ENCODE peak calls at places on chromosome 1, in seven cellular contexts. Z, F, J, C, Q, K and P are unnamed samples.

GRCh38 chr1:212466913-212467650 is 34.4 kb downstream of the NENF start:
- DNase-seq in Q (no peak), F (no peak), C (no peak), K (peak), J (no peak), Z (no peak), P (no peak)

GRCh38 chr1:3312894-3313578 is 141.4 kb upstream of the ARHGEF16 start:
- DNase-seq in Q (peak), K (peak), Z (peak), J (peak), C (no peak), F (peak), P (peak)

GRCh38 chr1:171898956-171899355 is 57.7 kb downstream of the DNM3 start:
- DNase-seq in C (no peak), F (no peak), J (no peak), Q (no peak), K (peak), Z (no peak), P (no peak)

GRCh38 chr1:38551318-38551717 is 308.3 kb downstream of the RRAGC start:
- DNase-seq in C (no peak), K (no peak), Q (no peak), Z (no peak), J (no peak), F (no peak), P (no peak)

GRCh38 chr1:204390731-204391466 is 20.7 kb downstream of the PPP1R15B start:
- DNase-seq in Z (no peak), K (no peak), Q (no peak), F (no peak), C (no peak), J (no peak), P (no peak)

GRCh38 chr1:6268431-6268830 is 7.5 kb upstream of the GPR153 start:
- DNase-seq in Z (no peak), Q (no peak), K (no peak), J (no peak), F (no peak), C (no peak), P (no peak)

GRCh38 chr1:234322979-234323378 is 50.3 kb upstream of the COA6 start:
- DNase-seq in Z (no peak), F (no peak), Q (peak), K (peak), J (no peak), C (peak), P (no peak)

GRCh38 chr1:95023399-95024050 is 49.2 kb downstream of the ALG14 start:
- DNase-seq in C (no peak), F (no peak), K (peak), J (no peak), Z (no peak), Q (no peak), P (peak)

GRCh38 chr1:226702318-226702956 is 36.6 kb downstream of the ITPKB start:
- DNase-seq in Q (no peak), F (no peak), J (no peak), K (peak), Z (peak), C (peak), P (peak)

GRCh38 chr1:236701782-236702181 is 15.5 kb downstream of the ACTN2 start:
- DNase-seq in K (no peak), F (no peak), Q (no peak), Z (no peak), J (no peak), C (no peak), P (no peak)

GRCh38 chr1:245715291-245715701 is 560.5 kb downstream of the KIF26B start:
- DNase-seq in Q (no peak), Z (no peak), F (no peak), K (no peak), J (no peak), C (no peak), P (no peak)

GRCh38 chr1:232386721-232387510 is 243.0 kb downstream of the SIPA1L2 start:
- DNase-seq in F (no peak), C (no peak), Z (no peak), K (no peak), J (no peak), Q (peak), P (no peak)

GRCh38 chr1:27527223-27527856 is 37.4 kb upstream of the WASF2 start:
- DNase-seq in K (no peak), J (no peak), Q (peak), F (no peak), Z (no peak), C (peak), P (no peak)

GRCh38 chr1:24321150-24321549 is 2.0 kb downstream of the GRHL3 start:
- DNase-seq in Q (no peak), Z (no peak), C (no peak), F (no peak), K (peak), J (no peak), P (no peak)

GRCh38 chr1:86502721-86503430 is 34.1 kb downstream of the CLCA1 start:
- DNase-seq in J (no peak), Q (peak), Z (no peak), C (no peak), K (peak), F (no peak), P (no peak)

GRCh38 chr1:41496080-41497055 is 11.9 kb upstream of the EDN2 start:
- DNase-seq in Z (peak), Q (peak), F (no peak), C (no peak), J (no peak), K (peak), P (no peak)

GRCh38 chr1:200040516-200041138 is 13.1 kb downstream of the NR5A2 start:
- DNase-seq in J (no peak), C (no peak), Z (no peak), F (no peak), K (no peak), Q (peak), P (no peak)

GRCh38 chr1:74771913-74772515 is 39.1 kb downstream of the TYW3 start:
- DNase-seq in K (peak), Q (no peak), J (peak), Z (no peak), C (no peak), F (peak), P (peak)

GRCh38 chr1:185338719-185339622 is 21.9 kb upstream of the IVNS1ABP start:
- DNase-seq in K (no peak), C (peak), F (no peak), Z (no peak), J (no peak), Q (peak), P (peak)

GRCh38 chr1:208252126-208252853 is 8.1 kb upstream of the PLXNA2 start:
- DNase-seq in C (no peak), Q (no peak), F (no peak), K (no peak), Z (no peak), J (peak), P (no peak)
- TF ChIP-seq CTCF in C (no peak), Q (peak), F (peak), K (peak), Z (no peak), J (peak), P (peak)

GRCh38 chr1:107273515-107273914 is 132.7 kb downstream of the NTNG1 start:
- DNase-seq in C (no peak), Q (no peak), J (no peak), F (no peak), Z (no peak), K (peak), P (no peak)

GRCh38 chr1:107274227-107274626 is 133.4 kb downstream of the NTNG1 start:
- DNase-seq in F (no peak), C (no peak), J (no peak), Q (no peak), Z (no peak), K (no peak), P (no peak)

GRCh38 chr1:107276247-107276646 is 135.4 kb downstream of the NTNG1 start:
- DNase-seq in Z (no peak), J (no peak), F (no peak), Q (no peak), C (no peak), K (no peak), P (no peak)

GRCh38 chr1:107272321-107272720 is 131.5 kb downstream of the NTNG1 start:
- DNase-seq in Z (no peak), J (no peak), Q (no peak), C (no peak), K (peak), F (no peak), P (no peak)

DNA sequence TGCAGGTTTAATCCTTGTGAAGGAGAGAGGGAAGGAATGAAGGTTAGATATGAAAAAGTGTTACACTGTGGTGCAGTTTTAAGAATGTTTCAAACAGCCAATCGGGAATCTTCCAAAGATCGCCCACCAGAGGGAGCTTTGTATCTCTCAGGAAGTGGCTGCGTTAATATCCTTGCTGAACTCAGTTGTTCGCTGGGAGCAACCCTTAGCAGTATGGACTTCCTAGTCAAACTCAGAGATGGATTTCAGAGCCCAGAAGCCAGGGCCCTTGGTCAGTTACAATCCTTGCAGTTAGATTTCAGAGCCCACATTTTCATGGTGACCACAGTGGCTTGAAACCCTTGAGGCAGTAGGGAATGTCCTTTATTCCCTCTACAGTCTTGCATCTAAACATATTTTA is 136.2 kb downstream of the NTNG1 start:
- DNase-seq in K (peak), Z (no peak), Q (peak), C (no peak), F (peak), J (no peak), P (peak)
- TF ChIP-seq CTCF in K (peak), Z (no peak), Q (peak), C (no peak), F (peak), J (peak), P (peak)

GRCh38 chr1:115134850-115135484 is 45.7 kb upstream of the TSPAN2 start:
- DNase-seq in F (peak), K (peak), Z (peak), Q (no peak), C (no peak), J (peak), P (peak)
- TF ChIP-seq CTCF in F (no peak), K (peak), Z (no peak), Q (no peak), C (no peak), J (no peak), P (peak)

DNA sequence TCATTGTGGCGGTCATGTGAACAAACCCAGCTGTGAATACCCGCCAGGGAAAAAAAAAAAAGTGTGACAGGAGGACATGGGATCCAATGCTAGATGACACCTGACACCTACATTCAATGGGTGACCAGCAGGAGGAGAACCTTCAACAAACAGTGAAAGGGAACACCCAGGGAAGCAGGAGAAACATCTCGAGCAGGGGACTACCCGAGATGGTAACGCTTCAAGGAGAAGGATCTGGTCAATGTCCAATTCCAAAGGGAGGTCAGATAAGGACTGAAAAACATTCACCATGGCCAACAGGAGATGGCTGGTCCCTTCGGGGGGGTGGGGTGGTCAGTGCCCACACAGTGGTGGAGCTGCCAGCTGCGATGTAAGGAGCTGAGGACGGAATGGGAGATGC is 46.3 kb downstream of the PTPN14 start:
- DNase-seq in J (no peak), C (no peak), K (no peak), Q (no peak), Z (no peak), F (no peak), P (no peak)
- TF ChIP-seq CTCF in J (no peak), C (no peak), K (no peak), Q (no peak), Z (no peak), F (no peak), P (peak)

GRCh38 chr1:160550572-160551034 is 27.5 kb upstream of the SLAMF6 start:
- DNase-seq in Z (no peak), J (no peak), C (peak), K (no peak), F (no peak), Q (no peak), P (no peak)
- TF ChIP-seq CTCF in Z (no peak), J (no peak), C (peak), K (no peak), F (no peak), Q (no peak), P (no peak)

GRCh38 chr1:59292557-59292956 is 4.3 kb upstream of the FGGY start:
- DNase-seq in C (no peak), Z (peak), Q (peak), F (no peak), K (peak), J (no peak), P (no peak)
- TF ChIP-seq CTCF in C (no peak), Z (no peak), Q (no peak), F (no peak), K (no peak), J (no peak), P (no peak)

DNA sequence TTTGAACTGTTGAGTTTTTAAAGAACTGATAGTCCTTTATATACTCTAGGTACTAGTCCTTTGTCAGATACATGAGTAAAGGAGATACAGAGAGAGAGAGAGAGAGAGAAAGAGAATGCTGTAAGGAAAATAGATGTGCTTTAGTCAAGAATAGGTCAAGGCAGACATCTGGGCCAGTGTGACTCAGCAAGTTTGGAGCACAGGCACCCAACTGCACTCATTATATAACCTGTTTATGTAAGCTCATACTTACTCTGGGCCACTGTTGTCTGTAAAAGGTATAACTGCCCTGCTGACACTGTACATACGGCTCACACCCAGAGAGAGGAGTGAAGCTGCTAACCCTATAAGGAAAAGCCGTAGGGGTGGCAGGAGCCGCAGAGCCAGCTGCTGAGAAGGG is 32.2 kb upstream of the AKT3 start:
- DNase-seq in Q (no peak), F (peak), Z (no peak), K (peak), C (no peak), J (no peak), P (peak)
- TF ChIP-seq CTCF in Q (no peak), F (no peak), Z (no peak), K (no peak), C (no peak), J (no peak), P (no peak)

GRCh38 chr1:209876091-209876800 is 48.5 kb downstream of the UTP25 start:
- DNase-seq in Q (no peak), F (no peak), J (no peak), K (no peak), C (no peak), Z (no peak), P (no peak)

GRCh38 chr1:209879539-209879938 is 51.8 kb downstream of the UTP25 start:
- DNase-seq in C (no peak), Z (no peak), J (no peak), Q (no peak), F (no peak), K (peak), P (no peak)

GRCh38 chr1:209877109-209877764 is 49.5 kb downstream of the UTP25 start:
- DNase-seq in Q (no peak), J (no peak), C (no peak), F (no peak), Z (no peak), K (no peak), P (no peak)

GRCh38 chr1:209873067-209873810 is 45.5 kb downstream of the UTP25 start:
- DNase-seq in Z (no peak), K (peak), Q (no peak), C (no peak), J (no peak), F (no peak), P (no peak)

GRCh38 chr1:209875510-209875909 is 47.7 kb downstream of the UTP25 start:
- DNase-seq in J (peak), Q (no peak), F (no peak), K (peak), Z (no peak), C (no peak), P (peak)
- TF ChIP-seq CTCF in J (peak), Q (no peak), F (peak), K (peak), Z (no peak), C (no peak), P (peak)

DNA sequence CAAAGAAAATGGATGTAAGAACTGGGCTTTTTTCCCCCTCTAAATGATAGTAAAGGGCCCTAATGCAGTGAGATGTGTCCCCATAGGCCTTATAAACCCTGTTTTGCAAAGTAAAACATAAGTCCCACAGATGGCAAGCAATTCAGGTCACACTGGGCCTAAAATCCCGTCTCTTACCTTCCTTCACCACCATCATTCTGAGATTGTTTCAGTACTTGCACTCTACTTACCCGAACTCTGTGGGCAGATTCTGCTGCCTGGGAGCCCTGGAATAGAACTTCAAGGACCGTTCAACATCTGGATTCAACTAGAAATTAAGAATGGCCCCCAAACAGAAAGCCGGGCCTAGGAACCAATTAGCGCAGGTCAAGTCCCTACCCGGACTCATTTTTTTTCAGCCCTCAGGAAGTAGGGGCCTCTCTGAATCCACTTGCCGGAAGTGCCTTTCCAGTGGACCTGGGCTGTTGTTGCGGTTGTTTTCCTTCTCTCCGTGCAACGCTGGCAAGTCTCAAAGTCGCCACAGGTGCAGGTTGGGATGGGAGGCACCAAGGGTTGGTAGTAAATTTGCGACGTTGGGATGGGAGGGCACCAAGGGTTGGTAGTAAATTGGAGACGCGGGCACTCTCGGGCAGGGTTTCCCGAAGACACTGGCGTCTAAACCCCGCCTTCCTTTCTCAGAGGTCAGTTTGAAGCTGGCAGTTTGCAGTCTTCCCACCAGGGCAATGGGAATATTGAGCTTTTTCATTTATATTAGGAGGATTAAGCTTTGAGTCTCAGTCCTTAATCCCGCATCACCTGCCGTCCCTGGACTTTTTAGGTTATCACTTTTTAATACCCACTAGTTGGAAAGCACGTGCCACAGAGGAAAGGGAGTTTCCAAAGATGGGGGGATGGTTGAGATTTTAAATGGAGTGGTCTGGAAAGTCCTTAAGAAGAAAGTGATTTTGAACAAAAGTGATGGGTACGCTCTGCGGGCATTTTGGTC is at the start of gene TMEM69:
- DNase-seq in K (peak), Q (peak), C (peak), J (peak), Z (peak), F (peak), P (peak)
- TF ChIP-seq CTCF in K (no peak), Q (no peak), C (no peak), J (no peak), Z (no peak), F (no peak), P (peak)

DNA sequence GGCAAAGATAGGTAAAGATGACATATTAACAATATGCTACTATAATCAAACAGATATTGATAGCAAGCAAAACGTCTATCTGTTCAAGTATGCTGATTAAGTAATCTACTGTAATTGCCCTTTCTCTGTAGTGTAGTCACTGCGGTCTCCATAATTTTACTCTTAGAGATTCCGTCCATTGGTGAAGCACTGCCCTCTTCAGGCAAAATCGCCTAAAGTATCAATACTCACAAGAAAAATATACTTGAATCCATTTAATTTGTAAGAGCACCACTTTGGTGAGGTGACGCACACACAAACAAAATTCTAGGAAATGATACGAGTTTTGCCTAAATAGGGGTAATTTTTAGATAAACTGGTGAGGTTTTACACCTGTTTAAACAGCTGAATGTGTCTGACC is 434.6 kb upstream of the CHRM3 start:
- DNase-seq in K (peak), Z (no peak), J (no peak), Q (peak), C (no peak), F (no peak), P (peak)
- TF ChIP-seq CTCF in K (peak), Z (no peak), J (peak), Q (no peak), C (no peak), F (peak), P (peak)